ENCODE peak calls at places on chromosomes 16 and 17, in ten cellular contexts. One of them, this sample, is unnamed.

GRCh38 chr16:3051489-3051888 is 5.1 kb downstream of the MMP25 start:
- DNase-seq in endodermal cell: no peak
- DNase-seq in thoracic aorta: no peak
- DNase-seq in lung: no peak
- DNase-seq in heart left ventricle: no peak
- DNase-seq in mammary epithelial cell: no peak
- DNase-seq in stomach: no peak
- DNase-seq in AG10803: no peak
- DNase-seq in prostate gland: no peak
- DNase-seq in uterus: no peak
- DNase-seq in this sample: no peak

GRCh38 chr16:8915722-8916321 is 33.7 kb downstream of the LITAFD start:
- DNase-seq in endodermal cell: no peak
- DNase-seq in stomach: no peak
- DNase-seq in uterus: no peak
- DNase-seq in AG10803: no peak
- DNase-seq in mammary epithelial cell: no peak
- DNase-seq in heart left ventricle: no peak
- DNase-seq in prostate gland: no peak
- DNase-seq in lung: no peak
- DNase-seq in thoracic aorta: no peak
- DNase-seq in this sample: peak; percentile 11

GRCh38 chr17:50458290-50458689 is 10.4 kb downstream of the CHAD start:
- DNase-seq in thoracic aorta: no peak
- DNase-seq in lung: no peak
- DNase-seq in endodermal cell: no peak
- DNase-seq in stomach: no peak
- DNase-seq in heart left ventricle: no peak
- DNase-seq in prostate gland: no peak
- DNase-seq in uterus: no peak
- DNase-seq in AG10803: no peak
- DNase-seq in mammary epithelial cell: peak; percentile 19
- DNase-seq in this sample: peak; percentile 64

GRCh38 chr16:47574091-47575054 is 113.2 kb downstream of the PHKB start:
- DNase-seq in lung: no peak
- DNase-seq in endodermal cell: no peak
- DNase-seq in uterus: no peak
- DNase-seq in heart left ventricle: no peak
- DNase-seq in mammary epithelial cell: peak; percentile 93
- DNase-seq in stomach: no peak
- DNase-seq in AG10803: peak; percentile 45
- DNase-seq in thoracic aorta: no peak
- DNase-seq in prostate gland: no peak
- DNase-seq in this sample: peak; percentile 96

GRCh38 chr17:35315283-35315682 is 58.1 kb downstream of the SLFN11 start:
- DNase-seq in prostate gland: peak; percentile 83
- DNase-seq in thoracic aorta: no peak
- DNase-seq in lung: no peak
- DNase-seq in mammary epithelial cell: peak; percentile 90
- DNase-seq in uterus: no peak
- DNase-seq in stomach: no peak
- DNase-seq in AG10803: peak; percentile 91
- DNase-seq in heart left ventricle: peak; percentile 40
- DNase-seq in endodermal cell: peak; percentile 47
- DNase-seq in this sample: peak; percentile 88

GRCh38 chr16:76428858-76429257 is 151.7 kb downstream of the CNTNAP4 start:
- DNase-seq in stomach: no peak
- DNase-seq in AG10803: no peak
- DNase-seq in uterus: no peak
- DNase-seq in heart left ventricle: no peak
- DNase-seq in lung: no peak
- DNase-seq in thoracic aorta: no peak
- DNase-seq in endodermal cell: no peak
- DNase-seq in mammary epithelial cell: peak; percentile 2
- DNase-seq in prostate gland: no peak
- DNase-seq in this sample: peak; percentile 66

GRCh38 chr17:82300707-82301270 is 16.6 kb downstream of the CD7 start:
- DNase-seq in uterus: peak; percentile 59
- DNase-seq in stomach: peak; percentile 77
- DNase-seq in lung: peak; percentile 57
- DNase-seq in thoracic aorta: no peak
- DNase-seq in mammary epithelial cell: peak; percentile 65
- DNase-seq in heart left ventricle: peak; percentile 70
- DNase-seq in prostate gland: peak; percentile 50
- DNase-seq in endodermal cell: peak; percentile 93
- DNase-seq in AG10803: peak; percentile 68
- DNase-seq in this sample: peak; percentile 62

GRCh38 chr17:29949708-29950107 is 8.3 kb downstream of the EFCAB5 start:
- DNase-seq in AG10803: no peak
- DNase-seq in uterus: no peak
- DNase-seq in prostate gland: no peak
- DNase-seq in mammary epithelial cell: no peak
- DNase-seq in lung: no peak
- DNase-seq in heart left ventricle: no peak
- DNase-seq in thoracic aorta: no peak
- DNase-seq in stomach: no peak
- DNase-seq in endodermal cell: no peak
- DNase-seq in this sample: no peak

GRCh38 chr16:83581082-83581481 is 226.7 kb upstream of the HSBP1 start:
- DNase-seq in prostate gland: no peak
- DNase-seq in uterus: no peak
- DNase-seq in heart left ventricle: no peak
- DNase-seq in mammary epithelial cell: no peak
- DNase-seq in stomach: no peak
- DNase-seq in endodermal cell: no peak
- DNase-seq in lung: no peak
- DNase-seq in AG10803: no peak
- DNase-seq in thoracic aorta: no peak
- DNase-seq in this sample: peak; percentile 23

GRCh38 chr16:71972356-71972755 is 27.8 kb downstream of the PKD1L3 start:
- DNase-seq in stomach: no peak
- DNase-seq in prostate gland: no peak
- DNase-seq in uterus: no peak
- DNase-seq in AG10803: no peak
- DNase-seq in thoracic aorta: no peak
- DNase-seq in heart left ventricle: no peak
- DNase-seq in lung: no peak
- DNase-seq in endodermal cell: no peak
- DNase-seq in mammary epithelial cell: no peak
- DNase-seq in this sample: no peak

GRCh38 chr17:7438050-7438614 is 1.2 kb upstream of the FGF11 start:
- DNase-seq in endodermal cell: peak; percentile 93
- DNase-seq in thoracic aorta: no peak
- DNase-seq in mammary epithelial cell: peak; percentile 39
- DNase-seq in heart left ventricle: peak; percentile 75
- DNase-seq in AG10803: no peak
- DNase-seq in prostate gland: peak; percentile 50
- DNase-seq in stomach: peak; percentile 53
- DNase-seq in uterus: peak; percentile 50
- DNase-seq in lung: peak; percentile 69
- DNase-seq in this sample: peak; percentile 84

GRCh38 chr17:35243459-35244204 is 760 bp downstream of the SLFN5 start:
- DNase-seq in prostate gland: peak; percentile 46
- DNase-seq in AG10803: peak; percentile 72
- DNase-seq in stomach: peak; percentile 49
- DNase-seq in lung: peak; percentile 54
- DNase-seq in endodermal cell: peak; percentile 77
- DNase-seq in heart left ventricle: peak; percentile 50
- DNase-seq in thoracic aorta: peak; percentile 13
- DNase-seq in uterus: peak; percentile 74
- DNase-seq in mammary epithelial cell: peak; percentile 68
- DNase-seq in this sample: peak; percentile 63

GRCh38 chr17:43855061-43855460 is 8.1 kb downstream of the CD300LG start:
- DNase-seq in lung: no peak
- DNase-seq in endodermal cell: no peak
- DNase-seq in mammary epithelial cell: no peak
- DNase-seq in AG10803: no peak
- DNase-seq in heart left ventricle: no peak
- DNase-seq in prostate gland: no peak
- DNase-seq in uterus: no peak
- DNase-seq in thoracic aorta: no peak
- DNase-seq in stomach: no peak
- DNase-seq in this sample: no peak

GRCh38 chr17:59219992-59220327 is 351 bp upstream of the GDPD1 start:
- DNase-seq in uterus: no peak
- DNase-seq in endodermal cell: no peak
- DNase-seq in heart left ventricle: no peak
- DNase-seq in mammary epithelial cell: no peak
- DNase-seq in prostate gland: no peak
- DNase-seq in thoracic aorta: no peak
- DNase-seq in AG10803: no peak
- DNase-seq in lung: no peak
- DNase-seq in stomach: no peak
- DNase-seq in this sample: no peak

GRCh38 chr17:60390881-60391418 is 983 bp downstream of the USP32 start:
- DNase-seq in mammary epithelial cell: peak; percentile 36
- DNase-seq in heart left ventricle: peak; percentile 39
- DNase-seq in prostate gland: peak; percentile 29
- DNase-seq in lung: no peak
- DNase-seq in AG10803: peak; percentile 58
- DNase-seq in endodermal cell: peak; percentile 72
- DNase-seq in thoracic aorta: no peak
- DNase-seq in uterus: peak; percentile 14
- DNase-seq in stomach: peak; percentile 30
- DNase-seq in this sample: peak; percentile 41

GRCh38 chr17:3826191-3826590 is 19.9 kb downstream of the NCBP3 start:
- DNase-seq in mammary epithelial cell: no peak
- DNase-seq in AG10803: no peak
- DNase-seq in endodermal cell: no peak
- DNase-seq in thoracic aorta: no peak
- DNase-seq in stomach: no peak
- DNase-seq in heart left ventricle: no peak
- DNase-seq in uterus: no peak
- DNase-seq in lung: no peak
- DNase-seq in prostate gland: no peak
- DNase-seq in this sample: no peak

GRCh38 chr16:22813223-22813945 is 578 bp upstream of the HS3ST2 start:
- DNase-seq in AG10803: peak; percentile 23
- DNase-seq in endodermal cell: peak; percentile 97
- DNase-seq in stomach: peak; percentile 32
- DNase-seq in prostate gland: peak; percentile 29
- DNase-seq in lung: peak; percentile 34
- DNase-seq in uterus: no peak
- DNase-seq in mammary epithelial cell: peak; percentile 93
- DNase-seq in thoracic aorta: peak; percentile 27
- DNase-seq in heart left ventricle: peak; percentile 50
- DNase-seq in this sample: peak; percentile 86

GRCh38 chr16:74760007-74760767 is 14.4 kb downstream of the FA2H start:
- DNase-seq in AG10803: no peak
- DNase-seq in endodermal cell: no peak
- DNase-seq in prostate gland: no peak
- DNase-seq in stomach: no peak
- DNase-seq in lung: no peak
- DNase-seq in thoracic aorta: no peak
- DNase-seq in heart left ventricle: no peak
- DNase-seq in mammary epithelial cell: peak; percentile 11
- DNase-seq in uterus: no peak
- DNase-seq in this sample: peak; percentile 78

GRCh38 chr16:74757347-74757746 is 17.3 kb downstream of the FA2H start:
- DNase-seq in AG10803: no peak
- DNase-seq in stomach: no peak
- DNase-seq in endodermal cell: no peak
- DNase-seq in prostate gland: no peak
- DNase-seq in uterus: no peak
- DNase-seq in heart left ventricle: no peak
- DNase-seq in lung: no peak
- DNase-seq in mammary epithelial cell: no peak
- DNase-seq in thoracic aorta: no peak
- DNase-seq in this sample: no peak

GRCh38 chr16:74761665-74762064 is 13.0 kb downstream of the FA2H start:
- DNase-seq in endodermal cell: no peak
- DNase-seq in uterus: no peak
- DNase-seq in lung: no peak
- DNase-seq in prostate gland: no peak
- DNase-seq in thoracic aorta: no peak
- DNase-seq in AG10803: no peak
- DNase-seq in heart left ventricle: no peak
- DNase-seq in stomach: no peak
- DNase-seq in mammary epithelial cell: no peak
- DNase-seq in this sample: no peak

GRCh38 chr16:74758801-74759200 is 15.8 kb downstream of the FA2H start:
- DNase-seq in stomach: no peak
- DNase-seq in lung: no peak
- DNase-seq in heart left ventricle: no peak
- DNase-seq in prostate gland: no peak
- DNase-seq in AG10803: no peak
- DNase-seq in thoracic aorta: no peak
- DNase-seq in uterus: no peak
- DNase-seq in mammary epithelial cell: no peak
- DNase-seq in endodermal cell: no peak
- DNase-seq in this sample: no peak

GRCh38 chr16:74759564-74759963 is 15.1 kb downstream of the FA2H start:
- DNase-seq in mammary epithelial cell: no peak
- DNase-seq in heart left ventricle: no peak
- DNase-seq in lung: no peak
- DNase-seq in uterus: no peak
- DNase-seq in stomach: no peak
- DNase-seq in prostate gland: no peak
- DNase-seq in AG10803: no peak
- DNase-seq in endodermal cell: no peak
- DNase-seq in thoracic aorta: no peak
- DNase-seq in this sample: no peak
- TF ChIP-seq CTCF in mammary epithelial cell: no peak
- TF ChIP-seq CTCF in heart left ventricle: no peak
- TF ChIP-seq CTCF in lung: no peak
- TF ChIP-seq CTCF in uterus: no peak
- TF ChIP-seq CTCF in stomach: no peak
- TF ChIP-seq CTCF in prostate gland: no peak
- TF ChIP-seq CTCF in AG10803: no peak
- TF ChIP-seq CTCF in endodermal cell: no peak
- TF ChIP-seq CTCF in thoracic aorta: no peak
- TF ChIP-seq CTCF in this sample: no peak

GRCh38 chr17:16975744-16976625 is 4.1 kb upstream of the TNFRSF13B start:
- DNase-seq in heart left ventricle: no peak
- DNase-seq in AG10803: no peak
- DNase-seq in thoracic aorta: no peak
- DNase-seq in endodermal cell: peak; percentile 33
- DNase-seq in lung: no peak
- DNase-seq in uterus: no peak
- DNase-seq in mammary epithelial cell: no peak
- DNase-seq in prostate gland: no peak
- DNase-seq in stomach: no peak
- DNase-seq in this sample: no peak
- H3K4me3 ChIP-seq in heart left ventricle: no peak overlapping the region
- H3K4me3 ChIP-seq in AG10803: no peak overlapping the region
- H3K4me3 ChIP-seq in thoracic aorta: no peak overlapping the region
- H3K4me3 ChIP-seq in endodermal cell: no peak overlapping the region
- H3K4me3 ChIP-seq in lung: no peak overlapping the region
- H3K4me3 ChIP-seq in uterus: no peak overlapping the region
- H3K4me3 ChIP-seq in mammary epithelial cell: no peak overlapping the region
- H3K4me3 ChIP-seq in prostate gland: no peak overlapping the region
- H3K4me3 ChIP-seq in stomach: no peak overlapping the region
- H3K4me3 ChIP-seq in this sample: no peak overlapping the region

GRCh38 chr17:1942666-1943431 is 82.3 kb downstream of the RTN4RL1 start:
- DNase-seq in AG10803: no peak
- DNase-seq in stomach: no peak
- DNase-seq in thoracic aorta: no peak
- DNase-seq in lung: no peak
- DNase-seq in mammary epithelial cell: no peak
- DNase-seq in heart left ventricle: no peak
- DNase-seq in endodermal cell: no peak
- DNase-seq in prostate gland: no peak
- DNase-seq in uterus: no peak
- DNase-seq in this sample: no peak
- TF ChIP-seq CTCF in AG10803: no peak
- TF ChIP-seq CTCF in stomach: no peak
- TF ChIP-seq CTCF in thoracic aorta: no peak
- TF ChIP-seq CTCF in lung: no peak
- TF ChIP-seq CTCF in mammary epithelial cell: no peak
- TF ChIP-seq CTCF in heart left ventricle: no peak
- TF ChIP-seq CTCF in endodermal cell: no peak
- TF ChIP-seq CTCF in prostate gland: no peak
- TF ChIP-seq CTCF in uterus: no peak
- TF ChIP-seq CTCF in this sample: no peak

GRCh38 chr17:11514565-11514964 is 83.7 kb upstream of the DNAH9 start:
- DNase-seq in prostate gland: no peak
- DNase-seq in stomach: no peak
- DNase-seq in endodermal cell: peak; percentile 17
- DNase-seq in thoracic aorta: no peak
- DNase-seq in heart left ventricle: no peak
- DNase-seq in lung: no peak
- DNase-seq in AG10803: no peak
- DNase-seq in uterus: no peak
- DNase-seq in mammary epithelial cell: no peak
- DNase-seq in this sample: no peak
- H3K4me3 ChIP-seq in prostate gland: no peak overlapping the region
- H3K4me3 ChIP-seq in stomach: no peak overlapping the region
- H3K4me3 ChIP-seq in endodermal cell: no peak overlapping the region
- H3K4me3 ChIP-seq in thoracic aorta: no peak overlapping the region
- H3K4me3 ChIP-seq in heart left ventricle: no peak overlapping the region
- H3K4me3 ChIP-seq in lung: no peak overlapping the region
- H3K4me3 ChIP-seq in AG10803: no peak overlapping the region
- H3K4me3 ChIP-seq in uterus: no peak overlapping the region
- H3K4me3 ChIP-seq in mammary epithelial cell: no peak overlapping the region
- H3K4me3 ChIP-seq in this sample: no peak overlapping the region